ENCODE peak calls at places on chromosomes 11 and 22, in six cellular contexts. One of them, this sample, is unnamed.

GRCh38 chr11:120215634-120216033 is 4.8 kb downstream of the OAF start:
- DNase-seq in skeletal muscle cell: no peak
- DNase-seq in lung: no peak
- DNase-seq in astrocyte: peak
- DNase-seq in NCI-H2081: no peak
- DNase-seq in NCI-H1092: no peak
- DNase-seq in this sample: no peak

GRCh38 chr11:70367071-70367470 is 31.3 kb upstream of the CTTN start:
- DNase-seq in skeletal muscle cell: no peak
- DNase-seq in lung: no peak
- DNase-seq in astrocyte: peak
- DNase-seq in NCI-H2081: no peak
- DNase-seq in NCI-H1092: no peak
- DNase-seq in this sample: no peak

GRCh38 chr11:66151273-66151672 is 81.2 kb downstream of the PACS1 start:
- DNase-seq in skeletal muscle cell: no peak
- DNase-seq in lung: no peak
- DNase-seq in astrocyte: no peak
- DNase-seq in NCI-H2081: no peak
- DNase-seq in NCI-H1092: no peak
- DNase-seq in this sample: no peak

GRCh38 chr11:64353101-64353738 is 5.7 kb upstream of the RPS6KA4 start:
- DNase-seq in skeletal muscle cell: no peak
- DNase-seq in lung: no peak
- DNase-seq in astrocyte: no peak
- DNase-seq in NCI-H2081: peak
- DNase-seq in NCI-H1092: peak
- DNase-seq in this sample: no peak

GRCh38 chr22:17777005-17777716 is 2.9 kb upstream of the BID start:
- DNase-seq in skeletal muscle cell: no peak
- DNase-seq in lung: peak
- DNase-seq in astrocyte: no peak
- DNase-seq in NCI-H2081: no peak
- DNase-seq in NCI-H1092: no peak
- DNase-seq in this sample: no peak

GRCh38 chr11:75141166-75141565 is 9.7 kb upstream of the SLCO2B1 start:
- DNase-seq in skeletal muscle cell: no peak
- DNase-seq in lung: no peak
- DNase-seq in astrocyte: no peak
- DNase-seq in NCI-H2081: no peak
- DNase-seq in NCI-H1092: no peak
- DNase-seq in this sample: no peak

GRCh38 chr11:2099523-2100316 is 39.5 kb downstream of the IGF2 start:
- DNase-seq in skeletal muscle cell: peak
- DNase-seq in lung: peak
- DNase-seq in astrocyte: no peak
- DNase-seq in NCI-H2081: peak
- DNase-seq in NCI-H1092: peak
- DNase-seq in this sample: no peak

GRCh38 chr11:10488581-10489443 is 33.7 kb downstream of the AMPD3 start:
- DNase-seq in skeletal muscle cell: no peak
- DNase-seq in lung: no peak
- DNase-seq in astrocyte: no peak
- DNase-seq in NCI-H2081: no peak
- DNase-seq in NCI-H1092: no peak
- DNase-seq in this sample: no peak

GRCh38 chr11:73143126-73143838 is 1.2 kb upstream of the FCHSD2 start:
- DNase-seq in skeletal muscle cell: no peak
- DNase-seq in lung: no peak
- DNase-seq in astrocyte: no peak
- DNase-seq in NCI-H2081: no peak
- DNase-seq in NCI-H1092: no peak
- DNase-seq in this sample: no peak

GRCh38 chr11:130909650-130910049 is 6.6 kb downstream of the SNX19 start:
- DNase-seq in skeletal muscle cell: peak
- DNase-seq in lung: no peak
- DNase-seq in astrocyte: peak
- DNase-seq in NCI-H2081: no peak
- DNase-seq in NCI-H1092: no peak
- DNase-seq in this sample: no peak

GRCh38 chr11:133927690-133928627 is 28.8 kb downstream of the IGSF9B start:
- DNase-seq in skeletal muscle cell: no peak
- DNase-seq in lung: peak
- DNase-seq in astrocyte: peak
- DNase-seq in NCI-H2081: peak
- DNase-seq in NCI-H1092: peak
- DNase-seq in this sample: no peak

GRCh38 chr11:69518081-69518950 is 36.9 kb downstream of the LINC01488 start:
- DNase-seq in skeletal muscle cell: peak
- DNase-seq in lung: no peak
- DNase-seq in astrocyte: peak
- DNase-seq in NCI-H2081: no peak
- DNase-seq in NCI-H1092: no peak
- DNase-seq in this sample: peak

GRCh38 chr11:92384807-92385206 is 160.2 kb downstream of the FAT3 start:
- DNase-seq in skeletal muscle cell: no peak
- DNase-seq in lung: no peak
- DNase-seq in astrocyte: no peak
- DNase-seq in NCI-H2081: no peak
- DNase-seq in NCI-H1092: no peak
- DNase-seq in this sample: no peak

GRCh38 chr22:17563936-17564391 is 666 bp downstream of the SLC25A18 start:
- DNase-seq in skeletal muscle cell: peak
- DNase-seq in lung: no peak
- DNase-seq in astrocyte: peak
- DNase-seq in NCI-H2081: no peak
- DNase-seq in NCI-H1092: no peak
- DNase-seq in this sample: no peak

GRCh38 chr11:57387284-57388030 is 3.0 kb downstream of the PRG2 start:
- DNase-seq in skeletal muscle cell: no peak
- DNase-seq in lung: no peak
- DNase-seq in astrocyte: no peak
- DNase-seq in NCI-H2081: no peak
- DNase-seq in NCI-H1092: no peak
- DNase-seq in this sample: no peak

GRCh38 chr11:33633251-33634003 is 67.2 kb downstream of the C11orf91 start:
- DNase-seq in skeletal muscle cell: no peak
- DNase-seq in lung: no peak
- DNase-seq in astrocyte: peak
- DNase-seq in NCI-H2081: peak
- DNase-seq in NCI-H1092: no peak
- DNase-seq in this sample: peak

GRCh38 chr11:45846974-45847907 is at the start of gene CRY2:
- DNase-seq in skeletal muscle cell: peak
- DNase-seq in lung: peak
- DNase-seq in astrocyte: peak
- DNase-seq in NCI-H2081: peak
- DNase-seq in NCI-H1092: peak
- DNase-seq in this sample: peak

GRCh38 chr11:30046211-30046945 is 29.5 kb upstream of the KCNA4 start:
- DNase-seq in skeletal muscle cell: no peak
- DNase-seq in lung: no peak
- DNase-seq in astrocyte: no peak
- DNase-seq in NCI-H2081: no peak
- DNase-seq in NCI-H1092: no peak
- DNase-seq in this sample: no peak

This sample was measured in HS-5.